ENCODE peak calls at places on chromosome 11, in six cellular contexts. E is mammary epithelial cell, L is spleen, B is AG10803, A is tibial artery, W is WTC11. I is an unnamed sample.
A peak's percentile ranks its signal among the peaks of the same experiment; 100 is the strongest.

GRCh38 chr11:65827774-65828156 is 6.0 kb upstream of the SNX32 start:
- DNase-seq in E (no peak), L (no peak), B (no peak), A (no peak), W (no peak), I (no peak)

GRCh38 chr11:84894666-84895065 is 732.5 kb downstream of the DLG2 start:
- DNase-seq in E (no peak), L (no peak), B (no peak), A (no peak), W (peak; percentile 22), I (no peak)

GRCh38 chr11:62552465-62552782 is 5.8 kb upstream of the AHNAK start:
- DNase-seq in E (no peak), L (no peak), B (peak; percentile 69), A (no peak), W (no peak), I (no peak)

GRCh38 chr11:110907629-110908028 is 195.4 kb upstream of the ARHGAP20 start:
- DNase-seq in E (peak; percentile 93), L (no peak), B (peak; percentile 71), A (no peak), W (no peak), I (no peak)

GRCh38 chr11:115990004-115990447 is 485.8 kb upstream of the CADM1 start:
- DNase-seq in E (no peak), L (peak; percentile 74), B (no peak), A (no peak), W (peak; percentile 80), I (no peak)

GRCh38 chr11:113082501-113082900 is 121.3 kb downstream of the NCAM1 start:
- DNase-seq in E (no peak), L (no peak), B (no peak), A (no peak), W (no peak), I (no peak)

GRCh38 chr11:34600339-34601084 is 20.4 kb upstream of the EHF start:
- DNase-seq in E (peak; percentile 33), L (no peak), B (no peak), A (no peak), W (no peak), I (no peak)

GRCh38 chr11:18706330-18707243 is 8.0 kb downstream of the TMEM86A start:
- DNase-seq in E (no peak), L (peak; percentile 90), B (no peak), A (peak; percentile 71), W (peak; percentile 69), I (peak; percentile 67)

GRCh38 chr11:45238724-45239123 is 47.4 kb downstream of the SYT13 start:
- DNase-seq in E (peak; percentile 31), L (no peak), B (peak; percentile 32), A (no peak), W (no peak), I (no peak)

GRCh38 chr11:94132152-94132558 is 3.5 kb downstream of the PANX1 start:
- DNase-seq in E (peak; percentile 92), L (no peak), B (peak; percentile 81), A (peak; percentile 29), W (no peak), I (no peak)

GRCh38 chr11:122808494-122808893 is 29.8 kb upstream of the CRTAM start:
- DNase-seq in E (peak; percentile 71), L (no peak), B (peak; percentile 54), A (no peak), W (no peak), I (no peak)

GRCh38 chr11:69157156-69157821 is 1.6 kb downstream of the SMIM38 start:
- DNase-seq in E (peak; percentile 49), L (peak; percentile 66), B (peak; percentile 50), A (no peak), W (no peak), I (no peak)

GRCh38 chr11:12695221-12695794 is 21.1 kb downstream of the TEAD1 start:
- DNase-seq in E (no peak), L (no peak), B (no peak), A (no peak), W (no peak), I (no peak)

GRCh38 chr11:115590254-115590653 is 86.0 kb upstream of the CADM1 start:
- DNase-seq in E (no peak), L (no peak), B (no peak), A (no peak), W (no peak), I (no peak)

GRCh38 chr11:77505956-77506355 is 32.1 kb upstream of the PAK1 start:
- DNase-seq in E (no peak), L (no peak), B (no peak), A (no peak), W (no peak), I (no peak)

GRCh38 chr11:77506857-77507256 is 33.0 kb upstream of the PAK1 start:
- DNase-seq in E (peak; percentile 91), L (no peak), B (no peak), A (no peak), W (no peak), I (no peak)

GRCh38 chr11:77510095-77510494 is 36.2 kb upstream of the PAK1 start:
- DNase-seq in E (peak; percentile 84), L (no peak), B (no peak), A (no peak), W (no peak), I (no peak)

GRCh38 chr11:77512092-77512491 is 38.2 kb upstream of the PAK1 start:
- DNase-seq in E (no peak), L (no peak), B (no peak), A (no peak), W (no peak), I (no peak)

GRCh38 chr11:77508031-77508430 is 34.1 kb upstream of the PAK1 start:
- DNase-seq in E (no peak), L (no peak), B (no peak), A (no peak), W (no peak), I (no peak)
- TF ChIP-seq CTCF in E (peak; percentile 29), L (no peak), B (no peak), A (no peak), W (no peak), I (no peak)

GRCh38 chr11:2928605-2929510 is at the start of gene PHLDA2:
- DNase-seq in E (peak; percentile 74), L (peak; percentile 84), B (peak; percentile 76), A (peak; percentile 44), W (peak; percentile 61), I (peak; percentile 81)
- TF ChIP-seq CTCF in E (no peak), L (no peak), B (peak; percentile 8), A (no peak), W (no peak), I (peak; percentile 16)

DNA sequence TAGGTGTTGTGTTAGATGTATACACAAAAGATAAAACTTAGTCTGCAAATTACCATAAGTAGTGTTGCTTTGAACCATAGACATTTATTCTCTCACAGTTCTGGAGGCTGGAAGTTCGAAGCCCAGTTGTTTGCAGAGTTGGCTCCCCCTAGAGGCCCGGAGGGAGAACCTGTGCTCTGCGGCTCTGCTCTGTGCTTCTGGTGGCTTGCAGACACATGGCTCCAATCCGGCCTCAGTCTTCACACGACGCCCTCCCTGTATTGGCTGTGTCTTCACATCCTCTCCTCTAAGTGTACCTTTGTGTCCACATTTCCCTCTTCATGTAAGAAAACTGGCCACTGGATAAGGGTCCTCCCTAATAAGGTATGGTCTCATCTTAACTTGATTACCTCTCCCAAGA is 128.4 kb downstream of the OPCML start:
- DNase-seq in E (no peak), L (no peak), B (no peak), A (no peak), W (peak; percentile 54), I (no peak)
- TF ChIP-seq CTCF in E (peak; percentile 55), L (no peak), B (no peak), A (no peak), W (peak; percentile 52), I (no peak)

DNA sequence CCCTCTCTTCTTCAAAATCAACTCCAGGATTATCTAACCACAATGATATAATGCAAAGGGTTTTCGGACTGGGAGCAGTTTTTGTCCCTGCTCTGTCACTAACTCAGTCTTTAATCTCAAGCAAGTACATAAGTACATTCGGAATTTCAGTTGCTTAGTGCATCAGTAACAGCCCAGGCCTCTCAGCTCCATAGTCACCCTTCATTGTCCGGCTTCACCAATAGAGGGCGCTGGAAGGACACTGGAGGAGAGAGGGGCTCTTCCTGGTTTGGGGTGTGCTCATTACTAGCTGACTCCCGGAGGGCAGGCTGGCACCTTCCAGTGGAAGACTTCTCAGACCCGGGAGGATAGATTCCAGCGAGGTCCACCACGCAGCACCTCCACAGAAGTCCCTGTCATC is 90.4 kb upstream of the PDGFD start:
- DNase-seq in E (peak; percentile 33), L (no peak), B (no peak), A (no peak), W (peak; percentile 85), I (no peak)
- TF ChIP-seq CTCF in E (peak; percentile 83), L (no peak), B (peak; percentile 34), A (no peak), W (peak; percentile 85), I (peak; percentile 64)

GRCh38 chr11:17386331-17387084 is 2.0 kb downstream of the KCNJ11 start:
- DNase-seq in E (no peak), L (peak; percentile 78), B (peak; percentile 32), A (peak; percentile 47), W (peak; percentile 67), I (no peak)
- TF ChIP-seq CTCF in E (peak; percentile 75), L (no peak), B (peak; percentile 65), A (peak; percentile 72), W (peak; percentile 61), I (peak; percentile 78)

DNA sequence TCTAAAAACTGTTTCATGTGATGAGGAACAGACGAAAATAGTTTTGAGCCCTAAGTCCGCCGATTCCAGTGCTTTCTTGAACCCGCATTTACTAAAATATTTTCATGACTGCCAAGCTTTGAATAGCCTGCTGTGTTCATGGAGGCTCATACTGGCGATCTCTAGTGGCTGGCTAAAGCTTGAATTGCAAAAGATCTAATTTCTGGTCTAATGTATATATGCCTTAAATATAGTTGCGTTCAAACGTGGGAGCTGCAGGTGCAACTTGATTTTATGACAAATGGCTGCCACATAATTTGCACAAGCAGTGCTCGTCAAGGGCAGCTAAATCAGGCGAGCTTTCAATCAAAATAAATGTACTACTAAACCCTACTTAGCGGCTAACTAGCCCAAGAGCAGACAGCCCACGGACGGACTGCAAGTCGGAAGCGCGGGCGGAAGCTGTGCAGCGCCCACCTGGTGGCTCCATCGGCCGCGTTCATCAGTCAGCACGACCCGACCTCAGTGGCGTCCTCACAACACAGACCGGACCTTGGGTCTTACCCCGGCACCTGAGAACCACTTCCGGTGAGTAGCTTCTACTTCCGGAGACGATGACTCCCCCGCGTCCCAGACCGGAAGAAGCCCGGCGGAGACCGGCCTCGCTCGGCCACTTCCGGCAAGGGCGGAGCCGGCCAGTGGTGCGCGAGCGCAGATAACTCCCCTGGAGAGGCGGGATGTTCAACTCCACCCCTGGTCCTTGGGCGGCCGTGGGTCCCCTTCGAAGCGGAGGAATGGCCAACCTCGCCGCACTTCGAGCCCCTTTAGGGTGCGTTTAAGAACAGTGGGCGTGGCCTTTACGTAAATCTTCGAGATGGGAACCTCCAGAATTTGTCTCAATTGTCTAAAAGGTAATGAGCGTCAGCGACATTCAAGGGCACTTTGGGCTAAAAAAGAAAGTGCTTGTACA is 6.1 kb downstream of the RPL27A start:
- DNase-seq in E (peak; percentile 95), L (peak; percentile 99), B (peak; percentile 93), A (peak; percentile 90), W (peak; percentile 95), I (no peak)
- TF ChIP-seq CTCF in E (peak; percentile 8), L (no peak), B (no peak), A (peak; percentile 21), W (no peak), I (peak; percentile 56)

I was measured in chondrocyte.